ENCODE peak calls at places on chromosomes 4 and X, in four cellular contexts. F is AG04450, O is spleen, B is left lung. N is an unnamed sample. For H3K27me3, the result is how much of the 10 kb centered on the place peaks cover.

GRCh38 chrX:6460893-6461490 is 73.9 kb downstream of the VCX3A start:
- DNase-seq in O (no peak), B (no peak), F (no peak), N (no peak)

GRCh38 chr4:56692576-56692975 is 11.5 kb upstream of the HOPX start:
- DNase-seq in F (no peak), O (no peak), B (no peak), N (no peak)

GRCh38 chr4:1407657-1408333 is 1.6 kb upstream of the NKX1-1 start:
- DNase-seq in F (no peak), O (no peak), B (peak), N (no peak)

GRCh38 chr4:125432078-125432477 is 117.3 kb downstream of the FAT4 start:
- DNase-seq in O (no peak), F (no peak), B (no peak), N (peak)

GRCh38 chrX:15107367-15107988 is 162.4 kb downstream of the ASB9 start:
- DNase-seq in F (no peak), B (no peak), O (no peak), N (no peak)

GRCh38 chr4:55157559-55158277 is 32.3 kb upstream of the KDR start:
- DNase-seq in F (no peak), O (no peak), B (peak), N (no peak)

GRCh38 chr4:146095867-146096266 is 79.7 kb upstream of the LSM6 start:
- DNase-seq in B (no peak), F (no peak), O (no peak), N (no peak)

GRCh38 chr4:184968784-184969201 is 49.5 kb upstream of the HELT start:
- DNase-seq in O (no peak), B (peak), F (no peak), N (no peak)

GRCh38 chr4:125776146-125776545 is 461.4 kb downstream of the FAT4 start:
- DNase-seq in O (no peak), F (no peak), B (no peak), N (no peak)

GRCh38 chrX:9659571-9660195 is 106.0 kb downstream of the GPR143 start:
- DNase-seq in O (no peak), B (no peak), F (no peak), N (no peak)

GRCh38 chr4:23333946-23334878 is 555.6 kb downstream of the PPARGC1A start:
- DNase-seq in O (no peak), F (peak), B (no peak), N (no peak)

GRCh38 chrX:119654112-119654531 is 38.8 kb downstream of the SEPTIN6 start:
- DNase-seq in O (no peak), F (no peak), B (no peak), N (no peak)

GRCh38 chr4:169229571-169230028 is 41.2 kb downstream of the SH3RF1 start:
- DNase-seq in F (peak), O (no peak), B (no peak), N (no peak)

GRCh38 chr4:36322921-36323354 is 41.5 kb downstream of the DTHD1 start:
- DNase-seq in O (no peak), B (no peak), F (no peak), N (no peak)

GRCh38 chr4:11497212-11497806 is 68.6 kb upstream of the HS3ST1 start:
- DNase-seq in O (no peak), B (no peak), F (no peak), N (no peak)

GRCh38 chr4:82868572-82868971 is 22.4 kb downstream of the SEC31A start:
- DNase-seq in O (no peak), B (no peak), F (no peak), N (no peak)

DNA sequence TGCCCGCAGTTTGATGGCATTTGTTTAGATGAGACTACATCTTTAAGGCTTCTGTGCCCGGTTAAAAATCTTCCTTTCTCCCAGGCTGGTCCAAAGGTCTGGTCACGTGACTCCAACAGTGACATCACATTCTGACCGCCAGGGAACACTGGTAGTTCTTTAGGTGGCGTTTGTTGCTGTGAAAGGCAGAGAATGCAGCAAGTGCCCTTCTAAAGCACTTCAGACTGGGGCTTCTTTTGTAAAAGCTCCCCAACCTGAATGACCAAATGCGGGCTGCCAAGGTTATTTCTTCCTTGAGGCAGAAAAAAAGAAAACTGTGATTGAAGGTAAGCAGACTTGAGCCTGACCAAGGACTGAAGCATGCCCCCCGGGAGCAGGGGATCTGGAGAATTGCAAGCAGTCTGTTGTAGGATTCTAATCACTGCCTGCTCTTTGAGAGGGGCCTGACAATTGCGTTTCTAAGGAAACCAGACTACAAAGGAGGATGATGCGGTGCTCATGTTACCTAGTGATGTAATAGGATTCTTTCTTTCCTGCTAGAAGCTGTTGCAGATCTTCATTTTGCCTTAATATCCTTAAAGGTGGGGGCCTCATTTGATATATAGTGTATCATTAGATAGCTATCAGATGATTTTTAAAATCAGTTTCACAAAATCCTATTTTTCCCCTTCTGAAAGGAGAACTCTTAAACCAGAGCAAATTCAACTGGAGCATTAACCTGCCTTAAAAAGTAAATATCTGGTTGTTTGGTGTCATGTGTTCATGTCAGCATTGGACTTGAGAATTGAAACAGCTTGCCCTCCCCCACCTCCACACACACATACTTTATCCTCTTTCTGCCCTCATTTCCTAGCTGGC is 133.1 kb downstream of the AKAP4 start:
- DNase-seq in O (no peak), B (no peak), F (no peak), N (peak)
- H3K27ac ChIP-seq in O (no peak), B (no peak), F (peak), N (no peak)

DNA sequence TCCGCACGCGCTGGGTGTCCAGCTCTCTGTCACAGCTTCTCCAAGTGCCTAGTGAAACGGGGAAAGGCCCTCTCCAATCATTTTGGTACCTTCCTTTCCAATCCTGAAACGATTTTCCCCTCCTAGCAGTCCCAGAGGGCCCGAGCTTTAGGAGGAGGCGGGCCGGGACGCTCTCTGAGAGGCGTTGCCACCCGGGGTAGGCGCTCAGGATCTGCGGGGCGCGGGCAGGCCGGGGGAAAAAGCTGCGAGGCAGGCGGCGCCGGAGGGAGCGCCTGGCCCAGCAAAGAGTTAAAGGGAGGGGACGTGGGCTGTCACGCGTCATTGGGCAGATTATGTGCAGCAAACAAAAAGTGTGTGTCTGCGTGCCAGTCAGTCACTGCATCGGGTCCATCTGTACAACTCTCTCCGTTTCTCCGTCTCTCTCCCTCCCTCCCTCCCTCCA is at the start of gene PRDM8:
- DNase-seq in B (peak), O (peak), F (no peak), N (peak)
- H3K27me3 ChIP-seq in B (half or more), O (half or more), F (under half), N (under half)

DNA sequence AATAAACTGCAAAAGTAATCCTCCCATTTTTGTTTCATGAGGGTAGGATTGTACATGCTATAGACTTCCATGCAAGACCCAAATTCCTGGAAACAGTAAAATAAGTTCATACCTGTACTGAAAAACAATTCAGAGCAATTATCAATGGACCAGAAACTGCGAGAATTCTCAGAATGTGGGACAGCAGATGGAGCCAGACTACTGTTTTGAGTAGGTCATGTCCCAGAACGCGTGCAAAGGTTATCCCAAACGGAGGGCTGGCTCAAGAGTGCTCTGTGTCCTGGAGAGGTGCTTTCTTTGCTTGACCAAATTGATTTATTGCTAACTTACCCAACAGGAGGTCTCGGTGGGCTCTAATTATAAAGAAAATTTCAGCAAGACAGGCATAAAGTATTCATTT is 1.7 kb upstream of the MAGEH1 start:
- DNase-seq in F (no peak), B (no peak), O (no peak), N (no peak)
- TF ChIP-seq CTCF in F (peak), B (no peak), O (no peak), N (peak)

GRCh38 chrX:72312311-72312940 is 6.7 kb upstream of the CITED1 start:
- DNase-seq in F (no peak), B (peak), O (no peak), N (no peak)

GRCh38 chrX:72316408-72317079 is 10.8 kb upstream of the CITED1 start:
- DNase-seq in F (no peak), B (no peak), O (no peak), N (no peak)

GRCh38 chrX:72314881-72315280 is 9.2 kb upstream of the CITED1 start:
- DNase-seq in O (no peak), F (no peak), B (no peak), N (no peak)

GRCh38 chrX:72314242-72314641 is 8.5 kb upstream of the CITED1 start:
- DNase-seq in O (no peak), B (no peak), F (no peak), N (no peak)

GRCh38 chrX:72313757-72314156 is 8.0 kb upstream of the CITED1 start:
- DNase-seq in O (no peak), F (no peak), B (no peak), N (no peak)
- H3K27ac ChIP-seq in O (no peak), F (no peak), B (no peak), N (no peak)

N was measured in dorsolateral prefrontal cortex.